ENCODE peak calls at places on chromosomes 2 and 18, in five cellular contexts. O is colonic mucosa, I is frontal cortex, L is C1 segment of cervical spinal cord, C is Kasumi-1. K is an unnamed sample.
A peak's percentile ranks its signal among the peaks of the same experiment; 100 is the strongest.

GRCh38 chr2:230160112-230160660 is 59.6 kb downstream of the SP110 start:
- DNase-seq in O (peak; percentile 53), I (peak; percentile 57), L (peak; percentile 5), C (peak; percentile 52), K (peak; percentile 25)

GRCh38 chr18:63316612-63317555 is 2.7 kb downstream of the BCL2 start:
- DNase-seq in O (no peak), I (no peak), L (no peak), C (no peak), K (no peak)

GRCh38 chr2:28102455-28102874 is 211.9 kb downstream of the BABAM2 start:
- DNase-seq in O (no peak), I (peak; percentile 3), L (no peak), C (peak; percentile 4), K (no peak)

GRCh38 chr18:55420665-55420964 is 167.4 kb downstream of the TCF4 start:
- DNase-seq in O (no peak), I (no peak), L (no peak), C (no peak), K (no peak)

GRCh38 chr2:192886636-192887035 is 691.9 kb upstream of the TMEFF2 start:
- DNase-seq in O (no peak), I (no peak), L (no peak), C (no peak), K (no peak)

GRCh38 chr2:3182848-3183247 is 194.8 kb downstream of the EIPR1 start:
- DNase-seq in O (no peak), I (no peak), L (no peak), C (no peak), K (no peak)

GRCh38 chr18:7677424-7677823 is 110.3 kb downstream of the PTPRM start:
- DNase-seq in O (no peak), I (no peak), L (no peak), C (no peak), K (no peak)

GRCh38 chr2:190277234-190278112 is 42.2 kb downstream of the HIBCH start:
- DNase-seq in O (no peak), I (no peak), L (no peak), C (peak; percentile 73), K (no peak)

GRCh38 chr2:26429779-26430654 is 28.3 kb downstream of the DRC1 start:
- DNase-seq in O (no peak), I (no peak), L (no peak), C (no peak), K (no peak)

GRCh38 chr18:42814618-42815017 is 300.9 kb downstream of the RIT2 start:
- DNase-seq in O (no peak), I (no peak), L (no peak), C (no peak), K (no peak)

GRCh38 chr2:209495855-209496585 is 72.2 kb downstream of the MAP2 start:
- DNase-seq in O (no peak), I (peak; percentile 14), L (no peak), C (no peak), K (no peak)

GRCh38 chr2:59249441-59250330 is 1008.6 kb upstream of the FANCL start:
- DNase-seq in O (no peak), I (no peak), L (peak; percentile 41), C (no peak), K (no peak)

GRCh38 chr2:29606105-29606871 is 315.1 kb downstream of the ALK start:
- DNase-seq in O (no peak), I (no peak), L (no peak), C (peak; percentile 53), K (no peak)

GRCh38 chr2:192960945-192961344 is 766.2 kb upstream of the TMEFF2 start:
- DNase-seq in O (no peak), I (no peak), L (no peak), C (no peak), K (no peak)

GRCh38 chr2:77649856-77650255 is 127.7 kb upstream of the LRRTM4 start:
- DNase-seq in O (no peak), I (no peak), L (no peak), C (no peak), K (no peak)

GRCh38 chr2:112031916-112032582 is 23.0 kb upstream of the TMEM87B start:
- DNase-seq in O (peak; percentile 56), I (no peak), L (no peak), C (no peak), K (no peak)

GRCh38 chr2:129709956-129710598 is 269.4 kb upstream of the RAB6C start:
- DNase-seq in O (no peak), I (no peak), L (no peak), C (no peak), K (no peak)

GRCh38 chr2:231530099-231531085 is at the start of gene NMUR1:
- DNase-seq in O (peak; percentile 50), I (peak; percentile 80), L (no peak), C (peak; percentile 7), K (no peak)

GRCh38 chr2:177245010-177245422 is 19.5 kb downstream of the NFE2L2 start:
- DNase-seq in O (no peak), I (no peak), L (no peak), C (peak; percentile 72), K (no peak)

GRCh38 chr18:46398625-46399024 is 258.4 kb downstream of the LOXHD1 start:
- DNase-seq in O (no peak), I (no peak), L (no peak), C (no peak), K (no peak)

GRCh38 chr18:30991397-30991796 is 51.1 kb downstream of the DSC3 start:
- DNase-seq in O (no peak), I (no peak), L (no peak), C (no peak), K (no peak)

GRCh38 chr2:28958689-28959088 is 22.4 kb upstream of the TOGARAM2 start:
- DNase-seq in O (peak; percentile 53), I (peak; percentile 69), L (peak; percentile 35), C (peak; percentile 81), K (peak; percentile 60)

GRCh38 chr18:34695300-34695699 is 14.8 kb upstream of the DTNA start:
- DNase-seq in O (no peak), I (no peak), L (no peak), C (no peak), K (no peak)

GRCh38 chr2:100193334-100193733 is 50.9 kb upstream of the AFF3 start:
- DNase-seq in O (no peak), I (no peak), L (no peak), C (no peak), K (no peak)

GRCh38 chr2:181858600-181858999 is 32.9 kb upstream of the ITPRID2 start:
- DNase-seq in O (peak; percentile 21), I (no peak), L (no peak), C (no peak), K (no peak)

GRCh38 chr18:77405096-77405495 is 155.4 kb downstream of the GALR1 start:
- DNase-seq in O (no peak), I (no peak), L (no peak), C (no peak), K (no peak)

GRCh38 chr2:239285071-239285931 is 115.5 kb downstream of the HDAC4 start:
- DNase-seq in O (no peak), I (no peak), L (no peak), C (peak; percentile 74), K (no peak)

GRCh38 chr18:8659609-8660242 is 45.6 kb upstream of the MTCL1 start:
- DNase-seq in O (no peak), I (no peak), L (no peak), C (no peak), K (no peak)

GRCh38 chr2:20622296-20622686 is 28.6 kb downstream of the HS1BP3 start:
- DNase-seq in O (no peak), I (no peak), L (no peak), C (no peak), K (no peak)

GRCh38 chr18:688322-688721 is 24.1 kb downstream of the ENOSF1 start:
- DNase-seq in O (no peak), I (no peak), L (no peak), C (no peak), K (no peak)

GRCh38 chr2:227192491-227192890 is 28.1 kb downstream of the COL4A3 start:
- DNase-seq in O (no peak), I (no peak), L (no peak), C (no peak), K (no peak)

GRCh38 chr18:10284571-10285282 is 169.7 kb upstream of the APCDD1 start:
- DNase-seq in O (no peak), I (no peak), L (no peak), C (peak; percentile 36), K (no peak)

GRCh38 chr2:231752056-231752455 is 29.0 kb downstream of the PDE6D start:
- DNase-seq in O (no peak), I (no peak), L (no peak), C (no peak), K (no peak)

GRCh38 chr2:102703748-102704147 is 58.1 kb upstream of the TMEM182 start:
- DNase-seq in O (no peak), I (peak; percentile 26), L (no peak), C (peak; percentile 77), K (no peak)

GRCh38 chr18:74457743-74458465 is 796 bp upstream of the DIPK1C start:
- DNase-seq in O (no peak), I (no peak), L (peak; percentile 85), C (no peak), K (peak; percentile 75)

GRCh38 chr2:190994148-190994547 is 19.8 kb downstream of the STAT1 start:
- DNase-seq in O (no peak), I (no peak), L (no peak), C (no peak), K (no peak)

GRCh38 chr18:9103488-9103887 is 989 bp downstream of the NDUFV2 start:
- DNase-seq in O (no peak), I (no peak), L (no peak), C (peak; percentile 29), K (no peak)

K was measured in amygdala.